ENCODE peak calls at places on chromosomes 16 and 17, in six cellular contexts. One of them, this sample, is unnamed.
A peak's percentile ranks its signal among the peaks of the same experiment; 100 is the strongest.

GRCh38 chr16:825298-826061 is 24.9 kb upstream of the GNG13 start:
- DNase-seq in iPS-NIHi11: peak; percentile 38
- DNase-seq in activated naive CD8-positive, alpha-beta T cell treated with anti-CD3 and anti-CD28 coated beads for 36 hours: no peak
- DNase-seq in endothelial cell: no peak
- DNase-seq in EH: peak; percentile 16
- DNase-seq in kidney epithelial cell: no peak
- DNase-seq in this sample: peak; percentile 57

GRCh38 chr16:11082108-11082859 is 137.9 kb downstream of the CLEC16A start:
- DNase-seq in iPS-NIHi11: no peak
- DNase-seq in kidney epithelial cell: no peak
- DNase-seq in EH: no peak
- DNase-seq in activated naive CD8-positive, alpha-beta T cell treated with anti-CD3 and anti-CD28 coated beads for 36 hours: no peak
- DNase-seq in endothelial cell: no peak
- DNase-seq in this sample: no peak

GRCh38 chr16:49664221-49665215 is 191.4 kb downstream of the ZNF423 start:
- DNase-seq in iPS-NIHi11: no peak
- DNase-seq in kidney epithelial cell: no peak
- DNase-seq in endothelial cell: no peak
- DNase-seq in EH: no peak
- DNase-seq in activated naive CD8-positive, alpha-beta T cell treated with anti-CD3 and anti-CD28 coated beads for 36 hours: no peak
- DNase-seq in this sample: no peak

GRCh38 chr16:21263640-21264211 is 14.4 kb downstream of the CRYM start:
- DNase-seq in endothelial cell: no peak
- DNase-seq in iPS-NIHi11: no peak
- DNase-seq in EH: peak; percentile 67
- DNase-seq in kidney epithelial cell: peak; percentile 34
- DNase-seq in activated naive CD8-positive, alpha-beta T cell treated with anti-CD3 and anti-CD28 coated beads for 36 hours: no peak
- DNase-seq in this sample: no peak

GRCh38 chr16:88284626-88285513 is 97.9 kb upstream of the ZNF469 start:
- DNase-seq in iPS-NIHi11: no peak
- DNase-seq in EH: no peak
- DNase-seq in activated naive CD8-positive, alpha-beta T cell treated with anti-CD3 and anti-CD28 coated beads for 36 hours: no peak
- DNase-seq in kidney epithelial cell: no peak
- DNase-seq in endothelial cell: no peak
- DNase-seq in this sample: no peak

GRCh38 chr17:46099865-46100264 is 93.4 kb downstream of the KANSL1 start:
- DNase-seq in activated naive CD8-positive, alpha-beta T cell treated with anti-CD3 and anti-CD28 coated beads for 36 hours: no peak
- DNase-seq in EH: no peak
- DNase-seq in endothelial cell: no peak
- DNase-seq in iPS-NIHi11: no peak
- DNase-seq in kidney epithelial cell: no peak
- DNase-seq in this sample: no peak

GRCh38 chr17:76700627-76701470 is 9.9 kb downstream of the MXRA7 start:
- DNase-seq in endothelial cell: no peak
- DNase-seq in kidney epithelial cell: no peak
- DNase-seq in activated naive CD8-positive, alpha-beta T cell treated with anti-CD3 and anti-CD28 coated beads for 36 hours: no peak
- DNase-seq in iPS-NIHi11: peak; percentile 68
- DNase-seq in EH: peak; percentile 91
- DNase-seq in this sample: peak; percentile 33

GRCh38 chr16:73172621-73173312 is 124.8 kb upstream of the ZFHX3 start:
- DNase-seq in activated naive CD8-positive, alpha-beta T cell treated with anti-CD3 and anti-CD28 coated beads for 36 hours: no peak
- DNase-seq in iPS-NIHi11: peak; percentile 71
- DNase-seq in EH: peak; percentile 97
- DNase-seq in kidney epithelial cell: no peak
- DNase-seq in endothelial cell: no peak
- DNase-seq in this sample: peak; percentile 63

GRCh38 chr16:3009568-3010390 is 2.9 kb upstream of the CLDN9 start:
- DNase-seq in activated naive CD8-positive, alpha-beta T cell treated with anti-CD3 and anti-CD28 coated beads for 36 hours: no peak
- DNase-seq in kidney epithelial cell: no peak
- DNase-seq in iPS-NIHi11: peak; percentile 57
- DNase-seq in EH: no peak
- DNase-seq in endothelial cell: no peak
- DNase-seq in this sample: no peak

GRCh38 chr17:32491371-32492280 is 4.8 kb downstream of the CDK5R1 start:
- DNase-seq in endothelial cell: no peak
- DNase-seq in iPS-NIHi11: no peak
- DNase-seq in activated naive CD8-positive, alpha-beta T cell treated with anti-CD3 and anti-CD28 coated beads for 36 hours: peak; percentile 67
- DNase-seq in kidney epithelial cell: no peak
- DNase-seq in EH: no peak
- DNase-seq in this sample: no peak

GRCh38 chr17:28258347-28258887 is 60.6 kb upstream of the TMEM97 start:
- DNase-seq in iPS-NIHi11: no peak
- DNase-seq in EH: no peak
- DNase-seq in endothelial cell: no peak
- DNase-seq in activated naive CD8-positive, alpha-beta T cell treated with anti-CD3 and anti-CD28 coated beads for 36 hours: no peak
- DNase-seq in kidney epithelial cell: no peak
- DNase-seq in this sample: no peak

GRCh38 chr16:90020838-90021382 is 1.7 kb upstream of the DBNDD1 start:
- DNase-seq in kidney epithelial cell: no peak
- DNase-seq in activated naive CD8-positive, alpha-beta T cell treated with anti-CD3 and anti-CD28 coated beads for 36 hours: no peak
- DNase-seq in endothelial cell: no peak
- DNase-seq in iPS-NIHi11: no peak
- DNase-seq in EH: peak; percentile 76
- DNase-seq in this sample: no peak

GRCh38 chr17:35080536-35080935 is 17.0 kb upstream of the RFFL start:
- DNase-seq in activated naive CD8-positive, alpha-beta T cell treated with anti-CD3 and anti-CD28 coated beads for 36 hours: no peak
- DNase-seq in kidney epithelial cell: no peak
- DNase-seq in EH: no peak
- DNase-seq in endothelial cell: no peak
- DNase-seq in iPS-NIHi11: no peak
- DNase-seq in this sample: no peak

GRCh38 chr16:79595261-79595660 is 5.3 kb downstream of the MAF start:
- DNase-seq in endothelial cell: no peak
- DNase-seq in activated naive CD8-positive, alpha-beta T cell treated with anti-CD3 and anti-CD28 coated beads for 36 hours: no peak
- DNase-seq in iPS-NIHi11: no peak
- DNase-seq in kidney epithelial cell: no peak
- DNase-seq in EH: no peak
- DNase-seq in this sample: no peak

GRCh38 chr17:32927724-32928526 is at the start of gene TMEM98:
- DNase-seq in kidney epithelial cell: no peak
- DNase-seq in EH: peak; percentile 43
- DNase-seq in endothelial cell: peak; percentile 53
- DNase-seq in activated naive CD8-positive, alpha-beta T cell treated with anti-CD3 and anti-CD28 coated beads for 36 hours: peak; percentile 13
- DNase-seq in iPS-NIHi11: peak; percentile 75
- DNase-seq in this sample: peak; percentile 23

GRCh38 chr17:64694207-64694606 is 32.1 kb upstream of the SMURF2 start:
- DNase-seq in activated naive CD8-positive, alpha-beta T cell treated with anti-CD3 and anti-CD28 coated beads for 36 hours: no peak
- DNase-seq in endothelial cell: no peak
- DNase-seq in EH: peak; percentile 84
- DNase-seq in iPS-NIHi11: no peak
- DNase-seq in kidney epithelial cell: no peak
- DNase-seq in this sample: peak; percentile 79

This sample was measured in DMS79 treated with DMSO at 0.1 percent for 48 hours.